ENCODE peak calls at places on chromosomes 1 and 21, in ten cellular contexts. One of them, this sample, is unnamed.

GRCh38 chr1:207049974-207050391 is 1.0 kb downstream of the YOD1 start:
- DNase-seq in activated CD4-positive, CD25-positive, alpha-beta regulatory T cell treated with anti-CD3 and anti-CD28 coated beads, Interleukin-2, amount 50 U/mL, for 72 hours: no peak
- DNase-seq in ovary: no peak
- DNase-seq in mesendoderm: peak; percentile 63
- DNase-seq in pancreas: no peak
- DNase-seq in T-helper 2 cell: peak; percentile 51
- DNase-seq in omental fat pad: no peak
- DNase-seq in CD8-positive, alpha-beta memory T cell: peak; percentile 68
- DNase-seq in ecto neural progenitor cell: no peak
- DNase-seq in cardiac fibroblast: peak; percentile 71
- DNase-seq in this sample: peak; percentile 44

GRCh38 chr1:13892141-13892670 is 192.2 kb downstream of the PRDM2 start:
- DNase-seq in activated CD4-positive, CD25-positive, alpha-beta regulatory T cell treated with anti-CD3 and anti-CD28 coated beads, Interleukin-2, amount 50 U/mL, for 72 hours: no peak
- DNase-seq in ovary: no peak
- DNase-seq in mesendoderm: peak; percentile 5
- DNase-seq in pancreas: no peak
- DNase-seq in T-helper 2 cell: no peak
- DNase-seq in omental fat pad: no peak
- DNase-seq in CD8-positive, alpha-beta memory T cell: no peak
- DNase-seq in ecto neural progenitor cell: no peak
- DNase-seq in cardiac fibroblast: no peak
- DNase-seq in this sample: no peak

GRCh38 chr1:43653339-43653738 is 3.4 kb downstream of the KDM4A start:
- DNase-seq in activated CD4-positive, CD25-positive, alpha-beta regulatory T cell treated with anti-CD3 and anti-CD28 coated beads, Interleukin-2, amount 50 U/mL, for 72 hours: no peak
- DNase-seq in ovary: no peak
- DNase-seq in mesendoderm: peak; percentile 89
- DNase-seq in pancreas: no peak
- DNase-seq in T-helper 2 cell: no peak
- DNase-seq in omental fat pad: no peak
- DNase-seq in CD8-positive, alpha-beta memory T cell: no peak
- DNase-seq in ecto neural progenitor cell: no peak
- DNase-seq in cardiac fibroblast: peak; percentile 42
- DNase-seq in this sample: no peak

GRCh38 chr1:24955161-24955560 is 25.1 kb upstream of the RUNX3 start:
- DNase-seq in activated CD4-positive, CD25-positive, alpha-beta regulatory T cell treated with anti-CD3 and anti-CD28 coated beads, Interleukin-2, amount 50 U/mL, for 72 hours: peak; percentile 62
- DNase-seq in ovary: no peak
- DNase-seq in mesendoderm: no peak
- DNase-seq in pancreas: no peak
- DNase-seq in T-helper 2 cell: peak; percentile 70
- DNase-seq in omental fat pad: no peak
- DNase-seq in CD8-positive, alpha-beta memory T cell: peak; percentile 87
- DNase-seq in ecto neural progenitor cell: no peak
- DNase-seq in cardiac fibroblast: peak; percentile 62
- DNase-seq in this sample: peak; percentile 1

GRCh38 chr1:67322442-67322841 is 14.8 kb downstream of the IL12RB2 start:
- DNase-seq in activated CD4-positive, CD25-positive, alpha-beta regulatory T cell treated with anti-CD3 and anti-CD28 coated beads, Interleukin-2, amount 50 U/mL, for 72 hours: no peak
- DNase-seq in ovary: no peak
- DNase-seq in mesendoderm: no peak
- DNase-seq in pancreas: no peak
- DNase-seq in T-helper 2 cell: no peak
- DNase-seq in omental fat pad: no peak
- DNase-seq in CD8-positive, alpha-beta memory T cell: no peak
- DNase-seq in ecto neural progenitor cell: no peak
- DNase-seq in cardiac fibroblast: no peak
- DNase-seq in this sample: no peak

GRCh38 chr1:227947425-227947677 is 381 bp downstream of the WNT9A start:
- DNase-seq in activated CD4-positive, CD25-positive, alpha-beta regulatory T cell treated with anti-CD3 and anti-CD28 coated beads, Interleukin-2, amount 50 U/mL, for 72 hours: no peak
- DNase-seq in ovary: no peak
- DNase-seq in mesendoderm: peak; percentile 36
- DNase-seq in pancreas: no peak
- DNase-seq in T-helper 2 cell: no peak
- DNase-seq in omental fat pad: no peak
- DNase-seq in CD8-positive, alpha-beta memory T cell: peak; percentile 41
- DNase-seq in ecto neural progenitor cell: no peak
- DNase-seq in cardiac fibroblast: no peak
- DNase-seq in this sample: peak; percentile 55

GRCh38 chr1:30186586-30186985 is 536.8 kb downstream of the MATN1 start:
- DNase-seq in activated CD4-positive, CD25-positive, alpha-beta regulatory T cell treated with anti-CD3 and anti-CD28 coated beads, Interleukin-2, amount 50 U/mL, for 72 hours: no peak
- DNase-seq in ovary: no peak
- DNase-seq in mesendoderm: no peak
- DNase-seq in pancreas: no peak
- DNase-seq in T-helper 2 cell: no peak
- DNase-seq in omental fat pad: no peak
- DNase-seq in CD8-positive, alpha-beta memory T cell: no peak
- DNase-seq in ecto neural progenitor cell: no peak
- DNase-seq in cardiac fibroblast: no peak
- DNase-seq in this sample: no peak

GRCh38 chr1:185317886-185318310 is 855 bp upstream of the IVNS1ABP start:
- DNase-seq in activated CD4-positive, CD25-positive, alpha-beta regulatory T cell treated with anti-CD3 and anti-CD28 coated beads, Interleukin-2, amount 50 U/mL, for 72 hours: peak; percentile 61
- DNase-seq in ovary: peak; percentile 33
- DNase-seq in mesendoderm: peak; percentile 81
- DNase-seq in pancreas: peak; percentile 19
- DNase-seq in T-helper 2 cell: no peak
- DNase-seq in omental fat pad: no peak
- DNase-seq in CD8-positive, alpha-beta memory T cell: peak; percentile 89
- DNase-seq in ecto neural progenitor cell: no peak
- DNase-seq in cardiac fibroblast: peak; percentile 29
- DNase-seq in this sample: peak; percentile 34

GRCh38 chr1:109482796-109483638 is 688 bp upstream of the ATXN7L2 start:
- DNase-seq in activated CD4-positive, CD25-positive, alpha-beta regulatory T cell treated with anti-CD3 and anti-CD28 coated beads, Interleukin-2, amount 50 U/mL, for 72 hours: peak; percentile 53
- DNase-seq in ovary: peak; percentile 73
- DNase-seq in mesendoderm: no peak
- DNase-seq in pancreas: peak; percentile 62
- DNase-seq in T-helper 2 cell: peak; percentile 47
- DNase-seq in omental fat pad: no peak
- DNase-seq in CD8-positive, alpha-beta memory T cell: peak; percentile 81
- DNase-seq in ecto neural progenitor cell: no peak
- DNase-seq in cardiac fibroblast: no peak
- DNase-seq in this sample: peak; percentile 91

GRCh38 chr1:167136191-167136614 is 42.3 kb downstream of the STYXL2 start:
- DNase-seq in activated CD4-positive, CD25-positive, alpha-beta regulatory T cell treated with anti-CD3 and anti-CD28 coated beads, Interleukin-2, amount 50 U/mL, for 72 hours: no peak
- DNase-seq in ovary: no peak
- DNase-seq in mesendoderm: peak; percentile 94
- DNase-seq in pancreas: no peak
- DNase-seq in T-helper 2 cell: no peak
- DNase-seq in omental fat pad: no peak
- DNase-seq in CD8-positive, alpha-beta memory T cell: no peak
- DNase-seq in ecto neural progenitor cell: no peak
- DNase-seq in cardiac fibroblast: peak; percentile 71
- DNase-seq in this sample: no peak

GRCh38 chr1:171107257-171107940 is 16.7 kb downstream of the FMO3 start:
- DNase-seq in activated CD4-positive, CD25-positive, alpha-beta regulatory T cell treated with anti-CD3 and anti-CD28 coated beads, Interleukin-2, amount 50 U/mL, for 72 hours: no peak
- DNase-seq in ovary: no peak
- DNase-seq in mesendoderm: no peak
- DNase-seq in pancreas: no peak
- DNase-seq in T-helper 2 cell: no peak
- DNase-seq in omental fat pad: no peak
- DNase-seq in CD8-positive, alpha-beta memory T cell: no peak
- DNase-seq in ecto neural progenitor cell: no peak
- DNase-seq in cardiac fibroblast: peak; percentile 39
- DNase-seq in this sample: no peak

GRCh38 chr21:34743831-34744230 is 75.0 kb downstream of the CLIC6 start:
- DNase-seq in activated CD4-positive, CD25-positive, alpha-beta regulatory T cell treated with anti-CD3 and anti-CD28 coated beads, Interleukin-2, amount 50 U/mL, for 72 hours: no peak
- DNase-seq in ovary: no peak
- DNase-seq in mesendoderm: no peak
- DNase-seq in pancreas: no peak
- DNase-seq in T-helper 2 cell: no peak
- DNase-seq in omental fat pad: no peak
- DNase-seq in CD8-positive, alpha-beta memory T cell: no peak
- DNase-seq in ecto neural progenitor cell: no peak
- DNase-seq in cardiac fibroblast: peak; percentile 84
- DNase-seq in this sample: no peak

GRCh38 chr1:247102381-247102780 is 1.8 kb downstream of the ZNF669 start:
- DNase-seq in activated CD4-positive, CD25-positive, alpha-beta regulatory T cell treated with anti-CD3 and anti-CD28 coated beads, Interleukin-2, amount 50 U/mL, for 72 hours: no peak
- DNase-seq in ovary: no peak
- DNase-seq in mesendoderm: no peak
- DNase-seq in pancreas: no peak
- DNase-seq in T-helper 2 cell: no peak
- DNase-seq in omental fat pad: no peak
- DNase-seq in CD8-positive, alpha-beta memory T cell: no peak
- DNase-seq in ecto neural progenitor cell: no peak
- DNase-seq in cardiac fibroblast: peak; percentile 70
- DNase-seq in this sample: no peak

GRCh38 chr1:154154534-154155181 is at the start of gene NUP210L:
- DNase-seq in activated CD4-positive, CD25-positive, alpha-beta regulatory T cell treated with anti-CD3 and anti-CD28 coated beads, Interleukin-2, amount 50 U/mL, for 72 hours: no peak
- DNase-seq in ovary: peak; percentile 68
- DNase-seq in mesendoderm: peak; percentile 83
- DNase-seq in pancreas: peak; percentile 35
- DNase-seq in T-helper 2 cell: no peak
- DNase-seq in omental fat pad: peak; percentile 54
- DNase-seq in CD8-positive, alpha-beta memory T cell: no peak
- DNase-seq in ecto neural progenitor cell: peak; percentile 53
- DNase-seq in cardiac fibroblast: peak; percentile 53
- DNase-seq in this sample: no peak

GRCh38 chr1:186617860-186618780 is 62.1 kb downstream of the PTGS2 start:
- DNase-seq in activated CD4-positive, CD25-positive, alpha-beta regulatory T cell treated with anti-CD3 and anti-CD28 coated beads, Interleukin-2, amount 50 U/mL, for 72 hours: no peak
- DNase-seq in ovary: no peak
- DNase-seq in mesendoderm: no peak
- DNase-seq in pancreas: no peak
- DNase-seq in T-helper 2 cell: no peak
- DNase-seq in omental fat pad: no peak
- DNase-seq in CD8-positive, alpha-beta memory T cell: peak; percentile 52
- DNase-seq in ecto neural progenitor cell: no peak
- DNase-seq in cardiac fibroblast: peak; percentile 88
- DNase-seq in this sample: no peak

GRCh38 chr1:212699839-212700596 is at the start of gene BATF3:
- DNase-seq in activated CD4-positive, CD25-positive, alpha-beta regulatory T cell treated with anti-CD3 and anti-CD28 coated beads, Interleukin-2, amount 50 U/mL, for 72 hours: peak; percentile 52
- DNase-seq in ovary: peak; percentile 56
- DNase-seq in mesendoderm: no peak
- DNase-seq in pancreas: peak; percentile 40
- DNase-seq in T-helper 2 cell: peak; percentile 54
- DNase-seq in omental fat pad: peak; percentile 38
- DNase-seq in CD8-positive, alpha-beta memory T cell: peak; percentile 66
- DNase-seq in ecto neural progenitor cell: peak; percentile 61
- DNase-seq in cardiac fibroblast: no peak
- DNase-seq in this sample: no peak

GRCh38 chr1:204573563-204573925 is 57.3 kb downstream of the MDM4 start:
- DNase-seq in activated CD4-positive, CD25-positive, alpha-beta regulatory T cell treated with anti-CD3 and anti-CD28 coated beads, Interleukin-2, amount 50 U/mL, for 72 hours: no peak
- DNase-seq in ovary: no peak
- DNase-seq in mesendoderm: peak; percentile 40
- DNase-seq in pancreas: no peak
- DNase-seq in T-helper 2 cell: no peak
- DNase-seq in omental fat pad: no peak
- DNase-seq in CD8-positive, alpha-beta memory T cell: no peak
- DNase-seq in ecto neural progenitor cell: no peak
- DNase-seq in cardiac fibroblast: peak; percentile 32
- DNase-seq in this sample: no peak

GRCh38 chr1:116015679-116016078 is 39.4 kb downstream of the SLC22A15 start:
- DNase-seq in activated CD4-positive, CD25-positive, alpha-beta regulatory T cell treated with anti-CD3 and anti-CD28 coated beads, Interleukin-2, amount 50 U/mL, for 72 hours: no peak
- DNase-seq in ovary: no peak
- DNase-seq in mesendoderm: no peak
- DNase-seq in pancreas: no peak
- DNase-seq in T-helper 2 cell: no peak
- DNase-seq in omental fat pad: no peak
- DNase-seq in CD8-positive, alpha-beta memory T cell: no peak
- DNase-seq in ecto neural progenitor cell: no peak
- DNase-seq in cardiac fibroblast: no peak
- DNase-seq in this sample: no peak

GRCh38 chr1:228923973-228924766 is 188.9 kb downstream of the RHOU start:
- DNase-seq in activated CD4-positive, CD25-positive, alpha-beta regulatory T cell treated with anti-CD3 and anti-CD28 coated beads, Interleukin-2, amount 50 U/mL, for 72 hours: no peak
- DNase-seq in ovary: no peak
- DNase-seq in mesendoderm: no peak
- DNase-seq in pancreas: no peak
- DNase-seq in T-helper 2 cell: no peak
- DNase-seq in omental fat pad: no peak
- DNase-seq in CD8-positive, alpha-beta memory T cell: no peak
- DNase-seq in ecto neural progenitor cell: no peak
- DNase-seq in cardiac fibroblast: no peak
- DNase-seq in this sample: no peak

GRCh38 chr1:229579101-229579651 is 20.7 kb upstream of the ABCB10 start:
- DNase-seq in activated CD4-positive, CD25-positive, alpha-beta regulatory T cell treated with anti-CD3 and anti-CD28 coated beads, Interleukin-2, amount 50 U/mL, for 72 hours: no peak
- DNase-seq in ovary: peak; percentile 42
- DNase-seq in mesendoderm: no peak
- DNase-seq in pancreas: no peak
- DNase-seq in T-helper 2 cell: no peak
- DNase-seq in omental fat pad: no peak
- DNase-seq in CD8-positive, alpha-beta memory T cell: no peak
- DNase-seq in ecto neural progenitor cell: peak; percentile 53
- DNase-seq in cardiac fibroblast: peak; percentile 52
- DNase-seq in this sample: peak; percentile 81

GRCh38 chr21:41605178-41605933 is 97.4 kb upstream of the TMPRSS2 start:
- DNase-seq in activated CD4-positive, CD25-positive, alpha-beta regulatory T cell treated with anti-CD3 and anti-CD28 coated beads, Interleukin-2, amount 50 U/mL, for 72 hours: no peak
- DNase-seq in ovary: no peak
- DNase-seq in mesendoderm: no peak
- DNase-seq in pancreas: no peak
- DNase-seq in T-helper 2 cell: no peak
- DNase-seq in omental fat pad: no peak
- DNase-seq in CD8-positive, alpha-beta memory T cell: no peak
- DNase-seq in ecto neural progenitor cell: peak; percentile 54
- DNase-seq in cardiac fibroblast: no peak
- DNase-seq in this sample: peak; percentile 72

GRCh38 chr1:4549933-4550332 is 104.5 kb upstream of the AJAP1 start:
- DNase-seq in activated CD4-positive, CD25-positive, alpha-beta regulatory T cell treated with anti-CD3 and anti-CD28 coated beads, Interleukin-2, amount 50 U/mL, for 72 hours: no peak
- DNase-seq in ovary: no peak
- DNase-seq in mesendoderm: peak; percentile 23
- DNase-seq in pancreas: no peak
- DNase-seq in T-helper 2 cell: no peak
- DNase-seq in omental fat pad: no peak
- DNase-seq in CD8-positive, alpha-beta memory T cell: no peak
- DNase-seq in ecto neural progenitor cell: no peak
- DNase-seq in cardiac fibroblast: peak; percentile 1
- DNase-seq in this sample: no peak

GRCh38 chr1:51240096-51240495 is 4.0 kb downstream of the RNF11 start:
- DNase-seq in activated CD4-positive, CD25-positive, alpha-beta regulatory T cell treated with anti-CD3 and anti-CD28 coated beads, Interleukin-2, amount 50 U/mL, for 72 hours: no peak
- DNase-seq in ovary: no peak
- DNase-seq in mesendoderm: no peak
- DNase-seq in pancreas: no peak
- DNase-seq in T-helper 2 cell: no peak
- DNase-seq in omental fat pad: no peak
- DNase-seq in CD8-positive, alpha-beta memory T cell: no peak
- DNase-seq in ecto neural progenitor cell: no peak
- DNase-seq in cardiac fibroblast: no peak
- DNase-seq in this sample: no peak

This sample was measured in posterior cingulate gyrus.